ENCODE peak calls at places on chromosomes 12 and 14, in eight cellular contexts. H is ovary, F is Calu3, V is WTC11, U is neural progenitor cell, J is PC-9, Q is left ventricle myocardium inferior, Y is A549. G is an unnamed sample.

GRCh38 chr14:74510955-74511354 is 17.4 kb downstream of the ISCA2 start:
- DNase-seq in H (no peak), F (no peak), V (no peak), U (no peak), J (peak), Q (no peak), Y (no peak), G (no peak)

GRCh38 chr12:645563-646071 is 17.6 kb downstream of the NINJ2 start:
- DNase-seq in H (peak), F (no peak), V (no peak), U (no peak), J (peak), Q (peak), Y (no peak), G (no peak)

GRCh38 chr12:2354151-2354991 is 301.6 kb downstream of the CACNA1C start:
- DNase-seq in H (no peak), F (no peak), V (no peak), U (peak), J (no peak), Q (no peak), Y (no peak), G (no peak)

GRCh38 chr12:123931686-123932321 is 40.8 kb downstream of the CCDC92 start:
- DNase-seq in H (no peak), F (no peak), V (no peak), U (no peak), J (no peak), Q (no peak), Y (no peak), G (no peak)

GRCh38 chr12:57162541-57163125 is 15.2 kb upstream of the LRP1-AS start:
- DNase-seq in H (no peak), F (no peak), V (no peak), U (no peak), J (no peak), Q (no peak), Y (no peak), G (no peak)

GRCh38 chr12:104596128-104596799 is 139.5 kb downstream of the CHST11 start:
- DNase-seq in H (peak), F (no peak), V (no peak), U (no peak), J (no peak), Q (peak), Y (no peak), G (no peak)

GRCh38 chr14:74302160-74302628 is 540 bp downstream of the ABCD4 start:
- DNase-seq in H (no peak), F (peak), V (no peak), U (peak), J (peak), Q (no peak), Y (peak), G (no peak)

GRCh38 chr14:52355016-52355430 is 40.9 kb downstream of the PTGER2 start:
- DNase-seq in H (no peak), F (no peak), V (no peak), U (peak), J (peak), Q (no peak), Y (no peak), G (no peak)

GRCh38 chr12:29610473-29611174 is 113.1 kb upstream of the OVCH1 start:
- DNase-seq in H (no peak), F (no peak), V (no peak), U (no peak), J (no peak), Q (no peak), Y (no peak), G (no peak)

GRCh38 chr14:103207404-103208072 is 84.3 kb downstream of the TNFAIP2 start:
- DNase-seq in H (peak), F (peak), V (peak), U (peak), J (peak), Q (peak), Y (no peak), G (no peak)

GRCh38 chr12:86216591-86216990 is 39.6 kb downstream of the MGAT4C start:
- DNase-seq in H (no peak), F (no peak), V (no peak), U (no peak), J (no peak), Q (no peak), Y (no peak), G (no peak)

GRCh38 chr12:89999699-90000505 is 291.3 kb upstream of the ATP2B1 start:
- DNase-seq in H (no peak), F (no peak), V (no peak), U (no peak), J (no peak), Q (no peak), Y (no peak), G (no peak)

GRCh38 chr14:89844508-89844907 is 110.0 kb downstream of the EFCAB11 start:
- DNase-seq in H (no peak), F (no peak), V (no peak), U (no peak), J (no peak), Q (no peak), Y (no peak), G (no peak)

GRCh38 chr12:19575307-19576243 is 136.3 kb downstream of the AEBP2 start:
- DNase-seq in H (peak), F (peak), V (no peak), U (no peak), J (peak), Q (peak), Y (no peak), G (no peak)

GRCh38 chr12:131897276-131897675 is 2.9 kb downstream of the ULK1 start:
- DNase-seq in H (no peak), F (no peak), V (no peak), U (no peak), J (no peak), Q (no peak), Y (no peak), G (no peak)

DNA sequence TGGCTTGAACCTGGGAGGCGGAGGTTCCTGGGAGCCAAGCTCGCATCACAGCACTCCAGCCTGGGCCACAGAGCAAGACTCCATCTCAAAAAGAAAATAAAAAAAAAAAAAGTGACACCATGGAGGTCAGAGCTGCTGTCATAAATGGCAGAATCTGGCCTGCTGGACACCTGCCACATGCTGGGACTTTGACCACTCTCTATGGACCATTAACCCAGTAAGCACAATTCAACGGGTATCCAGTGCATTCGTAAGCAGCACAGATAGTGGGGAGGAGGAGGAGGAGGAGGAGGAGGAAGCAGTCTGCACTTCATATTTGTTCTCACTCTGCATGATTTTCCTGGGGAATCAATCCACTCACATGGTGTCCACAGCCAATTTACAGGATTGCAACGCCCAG is 326.7 kb downstream of the GLT1D1 start:
- DNase-seq in H (no peak), F (no peak), V (no peak), U (no peak), J (no peak), Q (no peak), Y (no peak), G (no peak)
- TF ChIP-seq CTCF in H (no peak), F (no peak), V (no peak), U (no peak), J (no peak), Q (no peak), Y (no peak), G (no peak)

GRCh38 chr14:69038449-69039286 is 59.6 kb upstream of the ACTN1 start:
- DNase-seq in H (no peak), F (no peak), V (no peak), U (peak), J (no peak), Q (no peak), Y (peak), G (peak)

GRCh38 chr14:69039287-69039628 is 60.2 kb upstream of the ACTN1 start:
- DNase-seq in H (no peak), F (no peak), V (no peak), U (no peak), J (peak), Q (no peak), Y (peak), G (no peak)

GRCh38 chr14:69036757-69037506 is 57.8 kb upstream of the ACTN1 start:
- DNase-seq in H (no peak), F (no peak), V (no peak), U (no peak), J (no peak), Q (no peak), Y (no peak), G (no peak)

GRCh38 chr14:69037790-69038448 is 58.8 kb upstream of the ACTN1 start:
- DNase-seq in H (no peak), F (no peak), V (no peak), U (no peak), J (no peak), Q (no peak), Y (no peak), G (no peak)

GRCh38 chr14:69034612-69035262 is 55.6 kb upstream of the ACTN1 start:
- DNase-seq in H (no peak), F (no peak), V (no peak), U (no peak), J (no peak), Q (no peak), Y (no peak), G (no peak)
- TF ChIP-seq CTCF in H (no peak), F (no peak), V (no peak), U (no peak), J (no peak), Q (no peak), Y (no peak), G (no peak)

DNA sequence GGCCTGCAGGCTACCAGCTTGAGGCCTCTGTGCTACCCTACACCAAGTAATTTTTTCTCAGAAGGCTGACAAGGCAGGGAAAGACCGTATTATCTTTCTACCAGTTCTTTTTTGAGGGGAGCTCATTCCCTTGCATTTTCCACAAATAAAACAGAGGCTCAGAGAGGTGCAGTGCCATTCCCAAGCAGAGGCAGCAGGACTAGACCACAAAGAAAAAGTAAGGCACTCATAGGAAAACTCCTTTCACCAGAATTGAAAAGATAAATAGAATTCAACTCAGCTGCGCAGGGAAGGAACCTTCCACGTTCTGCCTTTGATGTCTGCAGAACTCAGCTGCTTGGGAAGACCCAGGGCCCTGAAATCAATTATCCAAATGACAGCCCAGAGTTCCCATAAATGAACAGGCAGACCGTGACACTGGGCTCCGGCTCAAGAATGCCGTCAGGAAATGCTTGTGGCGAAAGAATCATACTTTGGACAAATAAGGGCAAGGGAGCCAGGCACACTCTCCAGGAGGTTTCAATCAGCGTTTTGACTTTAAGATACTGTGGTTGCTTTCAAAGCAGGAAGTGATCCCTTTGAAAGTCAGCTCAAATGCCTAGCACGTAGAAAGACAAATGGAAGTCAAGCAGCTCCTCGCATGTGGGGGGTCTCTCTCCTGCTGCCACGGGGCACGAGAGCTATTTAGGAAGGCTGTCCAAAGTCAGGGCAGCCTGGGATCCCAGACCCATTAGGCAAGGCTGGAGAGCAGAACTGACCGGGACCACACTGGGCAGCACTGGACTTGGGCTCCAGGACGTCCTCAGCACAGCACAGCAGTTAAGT is 14.0 kb downstream of the KCTD10 start:
- DNase-seq in H (peak), F (peak), V (peak), U (peak), J (peak), Q (peak), Y (no peak), G (no peak)
- TF ChIP-seq CTCF in H (no peak), F (no peak), V (no peak), U (no peak), J (no peak), Q (no peak), Y (no peak), G (no peak)

GRCh38 chr12:93419388-93420034 is 22.2 kb downstream of the UBE2N start:
- DNase-seq in H (no peak), F (no peak), V (no peak), U (peak), J (no peak), Q (no peak), Y (peak), G (no peak)
- TF ChIP-seq CTCF in H (no peak), F (peak), V (peak), U (peak), J (peak), Q (peak), Y (peak), G (peak)

GRCh38 chr14:46490150-46490769 is 161.3 kb downstream of the RPL10L start:
- DNase-seq in H (no peak), F (peak), V (peak), U (peak), J (no peak), Q (no peak), Y (no peak), G (no peak)
- TF ChIP-seq CTCF in H (no peak), F (no peak), V (no peak), U (peak), J (peak), Q (no peak), Y (no peak), G (peak)

DNA sequence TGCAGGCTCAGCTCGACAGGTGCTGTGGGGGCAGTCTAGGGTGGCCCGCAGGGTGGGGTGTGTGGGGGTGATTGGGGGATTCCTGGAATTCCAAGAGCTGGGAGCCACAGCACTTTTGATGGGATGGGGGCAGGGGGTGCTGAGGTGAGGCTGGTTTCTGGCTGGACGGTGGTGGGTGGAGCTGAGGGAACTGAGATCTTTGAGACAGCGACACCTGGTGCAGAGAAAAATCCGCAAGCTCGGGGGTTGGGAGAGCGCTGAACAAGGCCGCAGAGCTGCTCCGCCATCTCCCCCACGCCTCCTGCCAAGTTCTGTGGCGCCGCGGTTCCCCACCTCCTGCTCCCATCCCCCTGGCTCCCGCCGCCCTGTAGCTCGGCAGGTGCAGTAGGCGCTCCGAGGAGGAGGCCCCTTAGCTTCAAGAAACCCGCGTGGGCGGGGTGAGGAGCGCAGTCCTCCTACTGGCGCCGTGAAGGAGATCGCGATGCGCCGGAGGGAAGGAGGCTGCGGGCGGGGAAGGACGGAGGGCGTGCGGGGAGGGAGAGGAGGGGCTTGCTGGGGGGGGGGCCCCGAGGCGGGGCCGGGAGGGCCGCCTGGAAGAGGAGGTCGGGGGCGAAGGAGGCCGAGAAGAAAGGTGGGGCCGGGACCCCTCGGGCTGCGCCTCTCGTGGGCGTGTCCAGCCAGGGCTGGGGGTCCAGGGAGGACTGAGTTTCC is 1.3 kb upstream of the TEDC1 start:
- DNase-seq in H (peak), F (peak), V (peak), U (peak), J (peak), Q (peak), Y (peak), G (no peak)
- TF ChIP-seq CTCF in H (peak), F (peak), V (no peak), U (peak), J (peak), Q (peak), Y (peak), G (peak)

GRCh38 chr14:93973607-93974006 is 2.8 kb downstream of the ASB2 start:
- DNase-seq in H (no peak), F (no peak), V (no peak), U (no peak), J (no peak), Q (no peak), Y (no peak), G (no peak)

GRCh38 chr14:93971635-93972027 is 4.7 kb downstream of the ASB2 start:
- DNase-seq in H (no peak), F (no peak), V (no peak), U (no peak), J (no peak), Q (no peak), Y (no peak), G (no peak)

GRCh38 chr14:93974299-93974698 is 2.1 kb downstream of the ASB2 start:
- DNase-seq in H (no peak), F (no peak), V (no peak), U (no peak), J (no peak), Q (no peak), Y (no peak), G (no peak)

GRCh38 chr14:93970967-93971634 is 5.3 kb downstream of the ASB2 start:
- DNase-seq in H (no peak), F (no peak), V (no peak), U (no peak), J (no peak), Q (no peak), Y (no peak), G (no peak)

GRCh38 chr14:93972618-93973205 is 3.7 kb downstream of the ASB2 start:
- DNase-seq in H (no peak), F (no peak), V (no peak), U (no peak), J (no peak), Q (no peak), Y (no peak), G (no peak)
- TF ChIP-seq CTCF in H (no peak), F (no peak), V (no peak), U (no peak), J (no peak), Q (no peak), Y (no peak), G (no peak)

GRCh38 chr12:72472350-72472749 is 200.2 kb downstream of the TRHDE start:
- DNase-seq in H (no peak), F (no peak), V (no peak), U (no peak), J (no peak), Q (no peak), Y (no peak), G (no peak)
- TF ChIP-seq CTCF in H (no peak), F (no peak), V (no peak), U (no peak), J (peak), Q (no peak), Y (no peak), G (peak)

GRCh38 chr14:94717808-94718207 is 52.1 kb downstream of the GSC start:
- DNase-seq in H (no peak), F (no peak), V (no peak), U (no peak), J (no peak), Q (no peak), Y (no peak), G (no peak)
- TF ChIP-seq CTCF in H (no peak), F (no peak), V (no peak), U (no peak), J (no peak), Q (no peak), Y (no peak), G (peak)

G was measured in D721Med.